ENCODE peak calls at places on chromosomes 4 and X, in eight cellular contexts. P is tibial artery, G is sigmoid colon, N is psoas muscle, Q is osteoblast, S is heart right ventricle, M is aorta, Y is breast epithelium. A is an unnamed sample. For H3K36me3, the result is how much of the 10 kb centered on the place peaks cover.

GRCh38 chrX:24728530-24728929 is 34.8 kb downstream of the POLA1 start:
- DNase-seq in Q (no peak), S (no peak), M (no peak), P (no peak), N (no peak), Y (no peak), G (no peak), A (no peak)

GRCh38 chr4:156476359-156476758 is 495.2 kb downstream of the PDGFC start:
- DNase-seq in S (no peak), P (no peak), N (no peak), Y (no peak), M (no peak), Q (peak), G (no peak), A (no peak)

GRCh38 chr4:8515316-8516060 is 64.7 kb upstream of the GPR78 start:
- DNase-seq in P (no peak), S (no peak), G (peak), Y (no peak), N (no peak), Q (peak), M (no peak), A (no peak)

GRCh38 chr4:3302164-3302785 is 9.5 kb downstream of the RGS12 start:
- DNase-seq in S (no peak), M (peak), P (no peak), G (peak), Y (no peak), Q (peak), N (no peak), A (no peak)

GRCh38 chr4:7134737-7135388 is 57.5 kb upstream of the SORCS2 start:
- DNase-seq in S (no peak), G (peak), Y (peak), P (peak), Q (peak), M (peak), N (peak), A (no peak)

GRCh38 chr4:139018971-139019758 is 3.6 kb downstream of the NOCT start:
- DNase-seq in M (no peak), Y (no peak), P (no peak), Q (no peak), N (no peak), S (no peak), G (no peak), A (no peak)

GRCh38 chr4:53676402-53676871 is 85.2 kb upstream of the LNX1 start:
- DNase-seq in M (no peak), G (no peak), Q (no peak), S (no peak), Y (no peak), P (no peak), N (no peak), A (no peak)

GRCh38 chr4:169852481-169852880 is 94.7 kb upstream of the HPF1 start:
- DNase-seq in Y (no peak), Q (no peak), P (no peak), N (no peak), M (no peak), G (no peak), S (no peak), A (no peak)

GRCh38 chr4:77697860-77698599 is 92.4 kb downstream of the CXCL13 start:
- DNase-seq in Q (peak), P (no peak), G (no peak), Y (no peak), S (no peak), M (no peak), N (no peak), A (no peak)

GRCh38 chr4:129092636-129093172 is 635 bp downstream of the SCLT1 start:
- DNase-seq in M (no peak), G (no peak), Y (no peak), Q (peak), S (no peak), P (no peak), N (no peak), A (no peak)

GRCh38 chrX:47483310-47484268 is 567 bp upstream of the ZNF41 start:
- DNase-seq in N (peak), M (peak), P (no peak), Q (peak), G (peak), S (peak), Y (no peak), A (peak)

GRCh38 chr4:88109123-88109864 is 49.1 kb downstream of the ABCG2 start:
- DNase-seq in S (no peak), Y (no peak), N (no peak), G (no peak), P (no peak), M (no peak), Q (no peak), A (no peak)

GRCh38 chr4:3017504-3017903 is 54.1 kb downstream of the GRK4 start:
- DNase-seq in S (no peak), M (no peak), N (no peak), P (no peak), Q (no peak), Y (no peak), G (no peak), A (no peak)

GRCh38 chr4:87592124-87592523 is 16.2 kb upstream of the DSPP start:
- DNase-seq in P (no peak), G (no peak), M (no peak), N (no peak), Q (no peak), S (no peak), Y (no peak), A (no peak)

GRCh38 chr4:95317124-95317820 is 231.5 kb downstream of the UNC5C start:
- DNase-seq in Y (no peak), S (no peak), P (no peak), Q (no peak), N (no peak), M (no peak), G (no peak), A (no peak)

GRCh38 chr4:4606321-4606720 is 64.5 kb upstream of the STX18 start:
- DNase-seq in G (no peak), N (no peak), Q (no peak), P (no peak), Y (no peak), S (no peak), M (no peak), A (no peak)

GRCh38 chr4:184746532-184746870 is 12.6 kb upstream of the CENPU start:
- DNase-seq in Q (peak), N (peak), P (peak), M (peak), G (peak), Y (peak), S (no peak), A (no peak)

GRCh38 chrX:1465261-1466231 is 12.8 kb upstream of the ASMTL start:
- DNase-seq in N (no peak), P (peak), S (no peak), G (peak), Y (peak), Q (no peak), M (no peak), A (no peak)

GRCh38 chr4:5118091-5118786 is 67.0 kb downstream of the STK32B start:
- DNase-seq in M (no peak), G (no peak), N (no peak), S (no peak), Q (no peak), Y (no peak), P (no peak), A (no peak)

GRCh38 chr4:129230836-129231235 is 134.9 kb downstream of the C4orf33 start:
- DNase-seq in P (no peak), M (no peak), Y (no peak), N (no peak), G (no peak), S (no peak), Q (no peak), A (no peak)

GRCh38 chr4:153204247-153205027 is at the start of gene TRIM2:
- DNase-seq in Q (peak), G (peak), Y (no peak), P (peak), M (peak), S (peak), N (peak), A (peak)
- H3K27ac ChIP-seq in Q (no peak), G (peak), Y (peak), P (no peak), M (no peak), S (peak), N (no peak), A (no peak)

GRCh38 chr4:108049406-108049805 is 59.7 kb downstream of the HADH start:
- DNase-seq in N (no peak), P (no peak), S (no peak), M (no peak), Y (no peak), G (no peak), Q (no peak), A (no peak)

GRCh38 chr4:108052511-108052910 is 62.8 kb downstream of the HADH start:
- DNase-seq in G (no peak), S (no peak), Q (no peak), M (no peak), Y (no peak), P (no peak), N (no peak), A (no peak)

GRCh38 chr4:108053281-108053701 is 63.6 kb downstream of the HADH start:
- DNase-seq in Q (no peak), G (no peak), P (no peak), N (no peak), Y (no peak), M (no peak), S (no peak), A (no peak)

GRCh38 chr4:108048997-108049396 is 59.3 kb downstream of the HADH start:
- DNase-seq in M (no peak), P (no peak), Q (no peak), Y (no peak), G (no peak), S (no peak), N (no peak), A (no peak)

GRCh38 chr4:108051343-108051742 is 61.7 kb downstream of the HADH start:
- DNase-seq in Y (no peak), M (no peak), G (no peak), S (no peak), P (no peak), N (no peak), Q (no peak), A (no peak)
- H3K36me3 ChIP-seq in Y (under half), M (under half), G (under half), S (under half), P (under half), N (under half), Q (under half), A (under half)

GRCh38 chr4:180923476-180923875 is 1319.7 kb upstream of the TENM3 start:
- DNase-seq in Q (peak), S (no peak), G (no peak), M (no peak), N (no peak), P (no peak), Y (no peak), A (no peak)
- H3K27ac ChIP-seq in Q (peak), S (no peak), G (no peak), M (no peak), N (no peak), P (no peak), Y (no peak), A (no peak)

DNA sequence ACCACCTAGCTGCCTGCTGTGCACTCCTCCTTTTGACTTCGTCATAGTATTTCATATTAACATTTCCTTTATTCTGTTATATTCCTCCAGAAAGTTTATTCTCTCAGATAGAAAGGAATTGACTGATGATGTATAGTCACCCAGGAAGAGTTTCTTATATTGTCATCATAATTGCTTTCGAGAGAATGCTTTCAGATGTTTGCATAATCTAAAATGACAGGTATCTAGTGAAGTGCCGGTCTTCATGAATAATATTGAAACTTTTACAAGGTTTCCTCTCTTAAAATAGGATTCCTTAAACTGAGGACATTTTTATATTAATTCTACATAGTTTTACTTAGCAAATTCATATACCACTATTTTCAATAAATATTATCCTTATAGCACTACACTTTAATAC is 10.1 kb downstream of the SEC24D start:
- DNase-seq in G (no peak), P (no peak), N (no peak), Q (no peak), S (no peak), M (no peak), Y (no peak), A (no peak)
- H3K36me3 ChIP-seq in G (under half), P (under half), N (under half), Q (half or more), S (half or more), M (under half), Y (under half), A (half or more)